ENCODE peak calls at places on chromosome 4, in eight cellular contexts. One of them, this sample, is unnamed.

GRCh38 chr4:162506253-162506652 is 342.5 kb upstream of the FSTL5 start:
- DNase-seq in MCF 10A: peak
- DNase-seq in NB4: no peak
- DNase-seq in mesothelial cell of epicardium: no peak
- DNase-seq in Peyer's patch: no peak
- DNase-seq in spleen: no peak
- DNase-seq in H9: no peak
- DNase-seq in fibroblast of lung: no peak
- DNase-seq in this sample: no peak

GRCh38 chr4:163550869-163551267 is 56.4 kb downstream of the TMA16 start:
- DNase-seq in MCF 10A: no peak
- DNase-seq in NB4: no peak
- DNase-seq in mesothelial cell of epicardium: no peak
- DNase-seq in Peyer's patch: no peak
- DNase-seq in spleen: no peak
- DNase-seq in H9: no peak
- DNase-seq in fibroblast of lung: no peak
- DNase-seq in this sample: no peak

GRCh38 chr4:3442460-3442958 is 741 bp downstream of the HGFAC start:
- DNase-seq in MCF 10A: no peak
- DNase-seq in NB4: no peak
- DNase-seq in mesothelial cell of epicardium: no peak
- DNase-seq in Peyer's patch: no peak
- DNase-seq in spleen: no peak
- DNase-seq in H9: no peak
- DNase-seq in fibroblast of lung: no peak
- DNase-seq in this sample: no peak

GRCh38 chr4:104491396-104491821 is 3.3 kb downstream of the CXXC4 start:
- DNase-seq in MCF 10A: no peak
- DNase-seq in NB4: peak
- DNase-seq in mesothelial cell of epicardium: peak
- DNase-seq in Peyer's patch: peak
- DNase-seq in spleen: peak
- DNase-seq in H9: peak
- DNase-seq in fibroblast of lung: peak
- DNase-seq in this sample: no peak

GRCh38 chr4:96407651-96408342 is 567.9 kb downstream of the PDHA2 start:
- DNase-seq in MCF 10A: no peak
- DNase-seq in NB4: no peak
- DNase-seq in mesothelial cell of epicardium: no peak
- DNase-seq in Peyer's patch: no peak
- DNase-seq in spleen: no peak
- DNase-seq in H9: no peak
- DNase-seq in fibroblast of lung: no peak
- DNase-seq in this sample: no peak

GRCh38 chr4:3145251-3145908 is 70.9 kb downstream of the HTT start:
- DNase-seq in MCF 10A: no peak
- DNase-seq in NB4: peak
- DNase-seq in mesothelial cell of epicardium: no peak
- DNase-seq in Peyer's patch: no peak
- DNase-seq in spleen: no peak
- DNase-seq in H9: no peak
- DNase-seq in fibroblast of lung: peak
- DNase-seq in this sample: no peak

GRCh38 chr4:108355523-108356208 is 186.9 kb upstream of the LEF1 start:
- DNase-seq in MCF 10A: no peak
- DNase-seq in NB4: no peak
- DNase-seq in mesothelial cell of epicardium: no peak
- DNase-seq in Peyer's patch: no peak
- DNase-seq in spleen: no peak
- DNase-seq in H9: no peak
- DNase-seq in fibroblast of lung: no peak
- DNase-seq in this sample: no peak

GRCh38 chr4:139256349-139256748 is 23.7 kb downstream of the MGARP start:
- DNase-seq in MCF 10A: no peak
- DNase-seq in NB4: no peak
- DNase-seq in mesothelial cell of epicardium: no peak
- DNase-seq in Peyer's patch: no peak
- DNase-seq in spleen: no peak
- DNase-seq in H9: no peak
- DNase-seq in fibroblast of lung: no peak
- DNase-seq in this sample: no peak

GRCh38 chr4:108774809-108775530 is 12.1 kb upstream of the ETNPPL start:
- DNase-seq in MCF 10A: peak
- DNase-seq in NB4: no peak
- DNase-seq in mesothelial cell of epicardium: no peak
- DNase-seq in Peyer's patch: no peak
- DNase-seq in spleen: no peak
- DNase-seq in H9: no peak
- DNase-seq in fibroblast of lung: no peak
- DNase-seq in this sample: no peak

GRCh38 chr4:146134761-146135160 is 40.8 kb upstream of the LSM6 start:
- DNase-seq in MCF 10A: peak
- DNase-seq in NB4: no peak
- DNase-seq in mesothelial cell of epicardium: no peak
- DNase-seq in Peyer's patch: peak
- DNase-seq in spleen: no peak
- DNase-seq in H9: no peak
- DNase-seq in fibroblast of lung: no peak
- DNase-seq in this sample: no peak

GRCh38 chr4:159444668-159445067 is 341.8 kb downstream of the RAPGEF2 start:
- DNase-seq in MCF 10A: peak
- DNase-seq in NB4: peak
- DNase-seq in mesothelial cell of epicardium: no peak
- DNase-seq in Peyer's patch: no peak
- DNase-seq in spleen: no peak
- DNase-seq in H9: no peak
- DNase-seq in fibroblast of lung: no peak
- DNase-seq in this sample: no peak
- TF ChIP-seq CTCF in MCF 10A: no peak
- TF ChIP-seq CTCF in NB4: no peak
- TF ChIP-seq CTCF in mesothelial cell of epicardium: no peak
- TF ChIP-seq CTCF in Peyer's patch: no peak
- TF ChIP-seq CTCF in spleen: no peak
- TF ChIP-seq CTCF in H9: peak
- TF ChIP-seq CTCF in fibroblast of lung: no peak
- TF ChIP-seq CTCF in this sample: no peak

GRCh38 chr4:115729739-115730266 is 616.4 kb upstream of the NDST4 start:
- DNase-seq in MCF 10A: no peak
- DNase-seq in NB4: no peak
- DNase-seq in mesothelial cell of epicardium: no peak
- DNase-seq in Peyer's patch: no peak
- DNase-seq in spleen: no peak
- DNase-seq in H9: no peak
- DNase-seq in fibroblast of lung: no peak
- DNase-seq in this sample: no peak
- TF ChIP-seq CTCF in MCF 10A: no peak
- TF ChIP-seq CTCF in NB4: no peak
- TF ChIP-seq CTCF in mesothelial cell of epicardium: no peak
- TF ChIP-seq CTCF in Peyer's patch: no peak
- TF ChIP-seq CTCF in spleen: no peak
- TF ChIP-seq CTCF in H9: no peak
- TF ChIP-seq CTCF in fibroblast of lung: no peak
- TF ChIP-seq CTCF in this sample: no peak

GRCh38 chr4:71130827-71131603 is 137.6 kb downstream of the DCK start:
- DNase-seq in MCF 10A: peak
- DNase-seq in NB4: no peak
- DNase-seq in mesothelial cell of epicardium: no peak
- DNase-seq in Peyer's patch: no peak
- DNase-seq in spleen: no peak
- DNase-seq in H9: no peak
- DNase-seq in fibroblast of lung: peak
- DNase-seq in this sample: no peak
- TF ChIP-seq CTCF in MCF 10A: no peak
- TF ChIP-seq CTCF in NB4: no peak
- TF ChIP-seq CTCF in mesothelial cell of epicardium: no peak
- TF ChIP-seq CTCF in Peyer's patch: no peak
- TF ChIP-seq CTCF in spleen: no peak
- TF ChIP-seq CTCF in H9: peak
- TF ChIP-seq CTCF in fibroblast of lung: peak
- TF ChIP-seq CTCF in this sample: peak

GRCh38 chr4:87499415-87500106 is 29.6 kb downstream of the SPARCL1 start:
- DNase-seq in MCF 10A: no peak
- DNase-seq in NB4: no peak
- DNase-seq in mesothelial cell of epicardium: no peak
- DNase-seq in Peyer's patch: no peak
- DNase-seq in spleen: no peak
- DNase-seq in H9: no peak
- DNase-seq in fibroblast of lung: no peak
- DNase-seq in this sample: no peak

GRCh38 chr4:87497586-87497985 is 31.6 kb downstream of the SPARCL1 start:
- DNase-seq in MCF 10A: no peak
- DNase-seq in NB4: no peak
- DNase-seq in mesothelial cell of epicardium: no peak
- DNase-seq in Peyer's patch: no peak
- DNase-seq in spleen: no peak
- DNase-seq in H9: no peak
- DNase-seq in fibroblast of lung: peak
- DNase-seq in this sample: no peak

GRCh38 chr4:87500107-87500462 is 29.1 kb downstream of the SPARCL1 start:
- DNase-seq in MCF 10A: no peak
- DNase-seq in NB4: no peak
- DNase-seq in mesothelial cell of epicardium: no peak
- DNase-seq in Peyer's patch: no peak
- DNase-seq in spleen: no peak
- DNase-seq in H9: no peak
- DNase-seq in fibroblast of lung: no peak
- DNase-seq in this sample: no peak

GRCh38 chr4:87498446-87498900 is 30.7 kb downstream of the SPARCL1 start:
- DNase-seq in MCF 10A: no peak
- DNase-seq in NB4: no peak
- DNase-seq in mesothelial cell of epicardium: no peak
- DNase-seq in Peyer's patch: no peak
- DNase-seq in spleen: no peak
- DNase-seq in H9: no peak
- DNase-seq in fibroblast of lung: peak
- DNase-seq in this sample: no peak

GRCh38 chr4:87497141-87497540 is 32.0 kb downstream of the SPARCL1 start:
- DNase-seq in MCF 10A: peak
- DNase-seq in NB4: peak
- DNase-seq in mesothelial cell of epicardium: no peak
- DNase-seq in Peyer's patch: no peak
- DNase-seq in spleen: no peak
- DNase-seq in H9: no peak
- DNase-seq in fibroblast of lung: no peak
- DNase-seq in this sample: no peak
- TF ChIP-seq CTCF in MCF 10A: peak
- TF ChIP-seq CTCF in NB4: peak
- TF ChIP-seq CTCF in mesothelial cell of epicardium: peak
- TF ChIP-seq CTCF in Peyer's patch: no peak
- TF ChIP-seq CTCF in spleen: no peak
- TF ChIP-seq CTCF in H9: peak
- TF ChIP-seq CTCF in fibroblast of lung: peak
- TF ChIP-seq CTCF in this sample: peak

GRCh38 chr4:181569553-181569952 is 673.6 kb upstream of the TENM3 start:
- DNase-seq in MCF 10A: peak
- DNase-seq in NB4: peak
- DNase-seq in mesothelial cell of epicardium: no peak
- DNase-seq in Peyer's patch: no peak
- DNase-seq in spleen: no peak
- DNase-seq in H9: no peak
- DNase-seq in fibroblast of lung: peak
- DNase-seq in this sample: peak
- TF ChIP-seq CTCF in MCF 10A: peak
- TF ChIP-seq CTCF in NB4: peak
- TF ChIP-seq CTCF in mesothelial cell of epicardium: peak
- TF ChIP-seq CTCF in Peyer's patch: no peak
- TF ChIP-seq CTCF in spleen: no peak
- TF ChIP-seq CTCF in H9: peak
- TF ChIP-seq CTCF in fibroblast of lung: peak
- TF ChIP-seq CTCF in this sample: peak

This sample was measured in D721Med.